ENCODE peak calls at places on chromosomes 7 and 10, in seven cellular contexts. X, C, S, B, J, M and L are unnamed samples. For H3K9me3, the result is how much of the 10 kb centered on the place peaks cover.

GRCh38 chr10:10092581-10092980 is 925.1 kb upstream of the CELF2 start:
- DNase-seq in X (no peak), C (peak), S (no peak), B (no peak), J (no peak), M (no peak), L (no peak)

GRCh38 chr7:111853231-111853990 is 291.1 kb upstream of the IMMP2L start:
- DNase-seq in X (no peak), C (no peak), S (no peak), B (no peak), J (no peak), M (no peak), L (no peak)

GRCh38 chr10:119466655-119467054 is 75.9 kb downstream of the RGS10 start:
- DNase-seq in X (no peak), C (no peak), S (no peak), B (no peak), J (no peak), M (no peak), L (peak)

GRCh38 chr7:121714559-121715303 is 158.2 kb upstream of the PTPRZ1 start:
- DNase-seq in X (no peak), C (no peak), S (no peak), B (no peak), J (no peak), M (no peak), L (no peak)

GRCh38 chr7:30313348-30313747 is 29.0 kb downstream of the ZNRF2 start:
- DNase-seq in X (no peak), C (no peak), S (no peak), B (no peak), J (no peak), M (no peak), L (no peak)

GRCh38 chr7:90222811-90223725 is 11.5 kb downstream of the STEAP2 start:
- DNase-seq in X (peak), C (peak), S (peak), B (peak), J (no peak), M (no peak), L (no peak)

GRCh38 chr10:30392564-30392990 is 41.4 kb upstream of the MAP3K8 start:
- DNase-seq in X (peak), C (peak), S (peak), B (peak), J (peak), M (peak), L (peak)

GRCh38 chr10:108060246-108060645 is 895.7 kb upstream of the SORCS1 start:
- DNase-seq in X (no peak), C (no peak), S (no peak), B (no peak), J (no peak), M (no peak), L (no peak)

GRCh38 chr7:42227523-42227922 is 9.5 kb downstream of the GLI3 start:
- DNase-seq in X (no peak), C (no peak), S (no peak), B (no peak), J (no peak), M (no peak), L (no peak)

GRCh38 chr7:106117767-106118544 is 5.8 kb upstream of the SYPL1 start:
- DNase-seq in X (no peak), C (no peak), S (no peak), B (no peak), J (no peak), M (no peak), L (no peak)

GRCh38 chr7:10122573-10123100 is 851.0 kb upstream of the PHF14 start:
- DNase-seq in X (peak), C (no peak), S (no peak), B (no peak), J (no peak), M (peak), L (no peak)

GRCh38 chr7:537911-538634 is 18.4 kb upstream of the PDGFA start:
- DNase-seq in X (no peak), C (peak), S (no peak), B (peak), J (no peak), M (peak), L (no peak)

GRCh38 chr7:122983261-122983660 is 12.2 kb downstream of the TAS2R16 start:
- DNase-seq in X (no peak), C (no peak), S (no peak), B (no peak), J (no peak), M (no peak), L (no peak)

GRCh38 chr10:118572286-118573041 is 23.0 kb downstream of the PRLHR start:
- DNase-seq in X (no peak), C (no peak), S (no peak), B (no peak), J (no peak), M (no peak), L (no peak)

GRCh38 chr7:124032369-124033092 is at the start of gene TMEM229A:
- DNase-seq in X (no peak), C (peak), S (no peak), B (peak), J (no peak), M (peak), L (no peak)

GRCh38 chr10:103525901-103526300 is 32.4 kb downstream of the NEURL1 start:
- DNase-seq in X (no peak), C (no peak), S (no peak), B (no peak), J (no peak), M (no peak), L (no peak)

GRCh38 chr7:38070718-38071117 is 107.3 kb upstream of the STARD3NL start:
- DNase-seq in X (peak), C (peak), S (no peak), B (no peak), J (no peak), M (no peak), L (no peak)

GRCh38 chr10:34305189-34305588 is 509.9 kb downstream of the PARD3 start:
- DNase-seq in X (no peak), C (no peak), S (no peak), B (no peak), J (peak), M (no peak), L (no peak)

GRCh38 chr10:60893231-60893630 is 50.8 kb downstream of the RHOBTB1 start:
- DNase-seq in X (no peak), C (no peak), S (no peak), B (no peak), J (no peak), M (no peak), L (no peak)

GRCh38 chr10:133335238-133336122 is 1.2 kb downstream of the CALY start:
- DNase-seq in X (peak), C (peak), S (no peak), B (peak), J (no peak), M (no peak), L (peak)

GRCh38 chr10:49001402-49001801 is 61.8 kb upstream of the LRRC18 start:
- DNase-seq in X (no peak), C (no peak), S (no peak), B (no peak), J (no peak), M (no peak), L (no peak)

GRCh38 chr10:124894569-124895215 is 47.2 kb upstream of the ZRANB1 start:
- DNase-seq in X (no peak), C (peak), S (no peak), B (no peak), J (no peak), M (no peak), L (no peak)

GRCh38 chr10:19815478-19816419 is 483 bp upstream of the PLXDC2 start:
- DNase-seq in X (peak), C (peak), S (peak), B (peak), J (no peak), M (no peak), L (no peak)

GRCh38 chr7:44372560-44373417 is 47.4 kb upstream of the CAMK2B start:
- DNase-seq in X (no peak), C (no peak), S (no peak), B (no peak), J (no peak), M (no peak), L (no peak)

GRCh38 chr7:158252081-158252836 is 335.4 kb downstream of the PTPRN2 start:
- DNase-seq in X (no peak), C (no peak), S (peak), B (no peak), J (no peak), M (no peak), L (no peak)
- H3K9me3 ChIP-seq in X (under half), C (half or more), S (under half), B (under half), J (under half), M (under half), L (under half)

DNA sequence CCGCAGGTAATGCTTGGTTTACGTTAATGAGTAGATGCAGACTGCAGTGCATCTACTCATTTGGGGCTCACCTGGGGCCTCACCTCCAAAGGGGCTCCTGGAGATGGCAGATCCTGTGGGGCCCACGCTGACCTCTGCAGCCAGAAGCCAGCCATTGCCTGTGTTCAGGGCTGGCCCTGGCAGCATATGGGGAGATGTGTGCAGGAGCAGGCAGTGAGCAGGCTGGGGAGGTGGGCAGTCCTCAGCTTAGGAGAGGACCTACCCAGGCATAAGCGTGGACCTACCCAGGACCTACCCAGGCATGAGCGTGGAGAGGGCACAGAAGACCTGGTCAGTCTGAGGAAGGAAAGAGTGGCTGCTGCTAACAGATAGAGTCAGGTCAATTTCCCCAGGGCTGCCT is 178.5 kb downstream of the PTPRN2 start:
- DNase-seq in X (no peak), C (no peak), S (no peak), B (no peak), J (no peak), M (no peak), L (no peak)
- H3K9me3 ChIP-seq in X (under half), C (under half), S (under half), B (under half), J (under half), M (under half), L (under half)

GRCh38 chr7:56447864-56448693 is 331.9 kb upstream of the NUPR2 start:
- DNase-seq in X (peak), C (no peak), S (no peak), B (peak), J (no peak), M (no peak), L (no peak)
- H3K9me3 ChIP-seq in X (under half), C (under half), S (under half), B (under half), J (under half), M (under half), L (under half)

DNA sequence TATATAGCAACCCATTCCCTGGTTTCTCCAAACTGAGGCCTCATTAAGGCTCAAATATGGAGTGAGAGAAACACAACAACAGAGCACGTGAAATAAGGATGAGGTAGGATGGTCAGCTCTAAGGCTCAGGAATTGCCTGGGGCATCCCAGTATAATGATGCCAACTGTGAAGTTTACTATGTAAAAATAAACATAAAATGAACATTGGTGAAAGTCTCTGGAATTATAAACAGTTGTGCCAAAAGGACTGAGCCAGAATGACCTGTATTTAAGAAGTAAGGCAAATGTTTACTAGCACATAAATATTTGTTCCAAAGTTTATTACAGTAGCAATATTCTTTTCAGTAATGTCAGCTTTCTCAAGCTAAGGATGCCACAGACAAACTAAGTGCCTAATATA is 64.6 kb downstream of the ZNF680 start:
- DNase-seq in X (no peak), C (no peak), S (no peak), B (no peak), J (no peak), M (no peak), L (no peak)
- H3K9me3 ChIP-seq in X (under half), C (under half), S (under half), B (under half), J (under half), M (under half), L (under half)

DNA sequence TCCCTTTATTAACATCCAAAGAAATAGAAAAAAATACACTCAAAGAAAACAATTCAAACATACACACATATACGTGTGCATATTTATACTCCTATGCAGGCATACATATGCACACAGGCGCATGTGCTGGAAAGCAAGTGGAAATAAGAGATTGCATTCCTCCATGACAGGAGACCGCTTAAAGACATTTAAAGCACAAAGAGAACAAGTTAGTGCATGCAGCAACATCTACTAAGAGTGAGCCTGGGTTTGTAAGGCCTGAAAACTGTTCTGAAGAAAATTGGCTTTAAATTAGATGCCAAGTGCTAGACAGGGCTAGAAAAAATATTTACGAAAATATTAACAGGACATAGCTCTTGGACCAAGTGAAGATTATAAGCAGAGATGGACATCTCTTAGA is 40.0 kb upstream of the PPP1R17 start:
- DNase-seq in X (no peak), C (no peak), S (no peak), B (no peak), J (no peak), M (no peak), L (no peak)
- H3K9me3 ChIP-seq in X (under half), C (under half), S (under half), B (under half), J (under half), M (under half), L (under half)